ENCODE peak calls at places on chromosomes 16 and 17, in five cellular contexts. C is HAP-1, U is heart right ventricle, L is heart left ventricle, G is tibial nerve. J is an unnamed sample.

GRCh38 chr17:17822189-17822978 is 14.4 kb downstream of the SREBF1 start:
- DNase-seq in U (peak; percentile 61), L (peak; percentile 84), C (no peak), G (peak; percentile 86), J (peak; percentile 76)

GRCh38 chr16:65318138-65318537 is 196.3 kb upstream of the CDH11 start:
- DNase-seq in G (no peak), C (no peak), U (no peak), L (no peak), J (no peak)

GRCh38 chr16:19882641-19883040 is 2.0 kb downstream of the GPRC5B start:
- DNase-seq in C (peak; percentile 22), G (no peak), U (peak; percentile 16), L (no peak), J (no peak)

GRCh38 chr17:3802461-3803307 is 1.7 kb upstream of the ITGAE start:
- DNase-seq in C (no peak), L (no peak), G (peak; percentile 54), U (no peak), J (no peak)

GRCh38 chr17:62822080-62822904 is 14.2 kb upstream of the MARCHF10 start:
- DNase-seq in L (no peak), U (no peak), C (no peak), G (no peak), J (no peak)

GRCh38 chr16:87453326-87453725 is 39.5 kb downstream of the ZCCHC14 start:
- DNase-seq in L (no peak), C (no peak), U (no peak), G (no peak), J (no peak)

GRCh38 chr17:36592711-36593321 is 1.1 kb downstream of the DHRS11 start:
- DNase-seq in C (no peak), L (no peak), U (no peak), G (no peak), J (no peak)

GRCh38 chr16:76459111-76459510 is 181.9 kb downstream of the CNTNAP4 start:
- DNase-seq in C (no peak), L (no peak), G (no peak), U (no peak), J (no peak)

GRCh38 chr17:413706-414440 is 61.3 kb upstream of the RPH3AL start:
- DNase-seq in U (no peak), L (no peak), G (no peak), C (no peak), J (no peak)

GRCh38 chr16:69089091-69089912 is 16.2 kb upstream of the HAS3 start:
- DNase-seq in L (peak; percentile 54), U (no peak), C (no peak), G (no peak), J (no peak)

GRCh38 chr16:83970430-83970815 is 2.4 kb downstream of the NECAB2 start:
- DNase-seq in L (no peak), G (no peak), C (no peak), U (no peak), J (peak; percentile 42)

GRCh38 chr17:9181640-9182039 is 160.3 kb downstream of the NTN1 start:
- DNase-seq in C (no peak), U (no peak), G (no peak), L (no peak), J (no peak)

GRCh38 chr17:4679652-4680051 is 24.3 kb downstream of the PELP1 start:
- DNase-seq in U (no peak), L (no peak), C (no peak), G (no peak), J (no peak)

GRCh38 chr16:7086842-7087616 is 245.6 kb upstream of the RBFOX1 start:
- DNase-seq in U (peak; percentile 6), C (no peak), L (peak; percentile 61), G (no peak), J (no peak)

GRCh38 chr17:61584266-61584665 is 6.8 kb downstream of the NACA2 start:
- DNase-seq in L (no peak), C (no peak), G (no peak), U (no peak), J (no peak)

GRCh38 chr16:54193656-54194007 is 93.0 kb downstream of the IRX3 start:
- DNase-seq in G (peak; percentile 65), U (peak; percentile 82), C (peak; percentile 53), L (peak; percentile 90), J (peak; percentile 50)

GRCh38 chr17:42459256-42459982 is 741 bp downstream of the ATP6V0A1 start:
- DNase-seq in C (peak; percentile 60), L (no peak), U (peak; percentile 36), G (peak; percentile 72), J (peak; percentile 19)

GRCh38 chr16:89309438-89310122 is 92.1 kb downstream of the ZNF778 start:
- DNase-seq in C (no peak), U (no peak), L (no peak), G (no peak), J (no peak)

GRCh38 chr17:51083976-51084375 is 36.7 kb downstream of the SPAG9 start:
- DNase-seq in G (no peak), U (no peak), C (no peak), L (no peak), J (no peak)

GRCh38 chr17:82003411-82004381 is 19.0 kb downstream of the CENPX start:
- DNase-seq in U (peak; percentile 58), C (no peak), G (peak; percentile 50), L (no peak), J (no peak)
- H3K4me1 ChIP-seq in U (peaks cover 7% of the 10 kb centered on the region), C (no peaks in the 10 kb centered on the region), G (no peaks in the 10 kb centered on the region), L (peaks cover 17% of the 10 kb centered on the region), J (no peaks in the 10 kb centered on the region)

GRCh38 chr17:76735006-76735405 is 2.1 kb downstream of the SRSF2 start:
- DNase-seq in U (no peak), C (no peak), G (no peak), L (no peak), J (no peak)

GRCh38 chr17:76736349-76737081 is 616 bp downstream of the SRSF2 start:
- DNase-seq in L (peak; percentile 90), C (no peak), G (peak; percentile 45), U (peak; percentile 81), J (peak; percentile 79)

GRCh38 chr17:76737082-76737675 is at the start of gene SRSF2:
- DNase-seq in U (peak; percentile 98), L (peak; percentile 99), C (peak; percentile 97), G (peak; percentile 97), J (peak; percentile 97)

GRCh38 chr17:76734080-76734840 is 2.9 kb downstream of the SRSF2 start:
- DNase-seq in G (no peak), C (no peak), L (no peak), U (no peak), J (no peak)

DNA sequence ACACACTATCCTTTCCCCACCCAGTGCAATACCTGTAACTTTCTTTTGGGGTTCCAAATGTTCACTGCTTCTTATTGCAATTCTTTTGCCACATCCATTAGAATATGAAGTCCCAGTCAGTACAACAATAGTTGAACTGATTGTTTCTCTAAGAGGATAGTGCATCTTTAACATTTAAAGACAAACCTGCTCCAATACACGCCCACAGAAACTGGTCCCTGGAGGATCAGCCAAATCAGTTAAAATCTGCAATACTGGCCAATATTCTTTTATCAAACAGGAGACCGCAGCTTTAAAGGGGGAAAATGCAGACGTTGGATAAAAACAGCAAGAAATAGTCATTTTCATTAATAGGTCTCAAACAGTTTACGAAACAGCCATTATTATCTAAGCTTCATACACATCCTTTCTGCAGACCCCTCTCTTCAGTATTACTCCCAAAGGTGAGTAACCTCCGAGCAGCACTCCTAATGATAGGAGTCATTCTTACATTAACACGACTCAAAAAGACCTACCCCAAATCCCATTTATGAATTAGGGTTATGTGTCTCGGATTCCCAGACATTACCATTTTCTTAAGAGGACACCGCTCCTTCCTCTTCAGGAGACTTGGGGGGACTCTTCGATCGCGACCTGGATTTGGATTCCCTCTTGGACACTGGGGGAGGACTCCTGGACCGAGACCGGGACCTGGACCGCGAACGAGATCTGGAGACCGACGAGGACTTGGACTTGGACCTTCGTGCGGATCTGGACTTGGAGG is 1.4 kb downstream of the SRSF2 start:
- DNase-seq in U (no peak), C (no peak), G (no peak), L (no peak), J (no peak)
- H3K4me1 ChIP-seq in U (peaks cover 11% of the 10 kb centered on the region), C (peaks cover 30% of the 10 kb centered on the region), G (no peaks in the 10 kb centered on the region), L (peaks cover 72% of the 10 kb centered on the region), J (peaks cover 23% of the 10 kb centered on the region)

DNA sequence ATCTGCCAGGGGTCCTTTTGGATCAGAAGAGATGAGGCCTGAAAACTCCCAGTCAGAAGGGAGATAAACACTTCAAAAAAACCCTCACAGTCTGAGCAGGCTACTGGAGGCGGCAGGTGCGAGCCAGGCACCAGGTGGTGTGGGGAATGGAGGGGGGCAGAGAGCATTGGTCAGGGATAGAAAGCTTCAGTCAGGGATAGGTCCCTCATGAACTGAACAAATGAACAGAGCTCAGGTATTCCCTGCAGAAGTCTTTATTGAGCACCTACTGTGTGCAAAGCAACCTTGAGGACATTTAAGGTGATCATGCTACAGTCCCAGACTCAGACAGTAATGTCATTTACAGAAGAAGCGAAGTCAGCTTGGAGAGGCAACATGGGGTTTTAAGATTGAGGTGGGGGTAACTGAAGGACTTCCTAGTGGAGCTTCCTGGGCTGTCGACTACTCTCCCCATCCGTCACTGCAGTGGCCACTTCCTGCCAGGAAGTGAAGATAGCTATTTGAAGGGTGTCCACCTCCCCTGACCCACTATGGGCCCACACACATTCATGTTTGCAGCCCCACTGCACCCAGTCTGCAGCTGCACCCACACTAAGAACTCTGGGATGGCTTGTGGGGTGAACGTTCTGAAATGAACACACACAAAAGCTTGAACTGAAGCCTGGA is 3.2 kb downstream of the KIFC3 start:
- DNase-seq in U (no peak), L (peak; percentile 26), G (no peak), C (no peak), J (no peak)
- H3K4me1 ChIP-seq in U (peaks cover 34% of the 10 kb centered on the region), L (peaks cover 67% of the 10 kb centered on the region), G (no peaks in the 10 kb centered on the region), C (peaks cover 6% of the 10 kb centered on the region), J (peaks cover 16% of the 10 kb centered on the region)

DNA sequence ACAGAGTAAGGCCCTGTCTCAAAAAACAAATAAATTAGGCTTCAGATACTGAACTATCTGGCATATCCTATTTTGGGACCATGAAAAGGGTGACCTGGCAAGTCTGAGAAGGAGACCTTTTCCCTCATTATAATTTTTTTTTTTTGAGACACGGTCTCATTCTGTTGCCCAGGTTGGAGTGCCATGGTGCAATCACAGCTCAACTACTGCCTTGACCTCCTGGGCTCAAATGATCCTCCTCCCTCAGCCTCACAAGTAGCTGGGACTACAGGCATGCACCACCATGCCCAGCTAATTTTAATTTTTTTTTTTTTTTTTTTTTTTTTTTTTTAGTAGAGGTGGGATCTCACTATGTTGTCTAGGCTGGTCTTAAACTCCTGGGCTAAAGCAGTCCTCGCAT is 37.3 kb downstream of the PLCG2 start:
- DNase-seq in G (no peak), C (no peak), L (no peak), U (no peak), J (no peak)
- H3K4me1 ChIP-seq in G (no peaks in the 10 kb centered on the region), C (no peaks in the 10 kb centered on the region), L (peaks cover 30% of the 10 kb centered on the region), U (no peaks in the 10 kb centered on the region), J (no peaks in the 10 kb centered on the region)

J was measured in pancreas.